ENCODE peak calls at places on chromosomes 6 and 20, in six cellular contexts. One of them, this sample, is unnamed.

GRCh38 chr6:125041740-125042459 is 79.7 kb downstream of the RNF217 start:
- DNase-seq in brain pericyte: no peak
- DNase-seq in left cardiac atrium: no peak
- DNase-seq in stimulated activated CD4-positive, alpha-beta T cell treated with anti-CD3 and anti-CD28 coated beads, Interleukin-1b, Interleukin-23, amount 100 ng/mL, for 1 hour: no peak
- DNase-seq in GM13976: no peak
- DNase-seq in activated naive CD4-positive, alpha-beta T cell treated with anti-CD3 and anti-CD28 coated beads for 36 hours: no peak
- DNase-seq in this sample: no peak

GRCh38 chr6:164322533-164322932 is 908.0 kb downstream of the QKI start:
- DNase-seq in left cardiac atrium: no peak
- DNase-seq in brain pericyte: peak
- DNase-seq in activated naive CD4-positive, alpha-beta T cell treated with anti-CD3 and anti-CD28 coated beads for 36 hours: no peak
- DNase-seq in stimulated activated CD4-positive, alpha-beta T cell treated with anti-CD3 and anti-CD28 coated beads, Interleukin-1b, Interleukin-23, amount 100 ng/mL, for 1 hour: no peak
- DNase-seq in GM13976: no peak
- DNase-seq in this sample: no peak

GRCh38 chr6:108423982-108424695 is 129.3 kb downstream of the AFG1L start:
- DNase-seq in GM13976: no peak
- DNase-seq in activated naive CD4-positive, alpha-beta T cell treated with anti-CD3 and anti-CD28 coated beads for 36 hours: no peak
- DNase-seq in brain pericyte: no peak
- DNase-seq in stimulated activated CD4-positive, alpha-beta T cell treated with anti-CD3 and anti-CD28 coated beads, Interleukin-1b, Interleukin-23, amount 100 ng/mL, for 1 hour: no peak
- DNase-seq in left cardiac atrium: no peak
- DNase-seq in this sample: no peak

GRCh38 chr6:67933278-67933677 is 701.8 kb upstream of the ADGRB3 start:
- DNase-seq in brain pericyte: no peak
- DNase-seq in left cardiac atrium: no peak
- DNase-seq in activated naive CD4-positive, alpha-beta T cell treated with anti-CD3 and anti-CD28 coated beads for 36 hours: no peak
- DNase-seq in stimulated activated CD4-positive, alpha-beta T cell treated with anti-CD3 and anti-CD28 coated beads, Interleukin-1b, Interleukin-23, amount 100 ng/mL, for 1 hour: no peak
- DNase-seq in GM13976: peak
- DNase-seq in this sample: no peak

GRCh38 chr6:12760911-12761310 is 44.3 kb downstream of the PHACTR1 start:
- DNase-seq in stimulated activated CD4-positive, alpha-beta T cell treated with anti-CD3 and anti-CD28 coated beads, Interleukin-1b, Interleukin-23, amount 100 ng/mL, for 1 hour: no peak
- DNase-seq in brain pericyte: no peak
- DNase-seq in left cardiac atrium: no peak
- DNase-seq in GM13976: no peak
- DNase-seq in activated naive CD4-positive, alpha-beta T cell treated with anti-CD3 and anti-CD28 coated beads for 36 hours: no peak
- DNase-seq in this sample: no peak

GRCh38 chr6:170208651-170209353 is 82.1 kb downstream of the DLL1 start:
- DNase-seq in left cardiac atrium: no peak
- DNase-seq in stimulated activated CD4-positive, alpha-beta T cell treated with anti-CD3 and anti-CD28 coated beads, Interleukin-1b, Interleukin-23, amount 100 ng/mL, for 1 hour: no peak
- DNase-seq in GM13976: peak
- DNase-seq in activated naive CD4-positive, alpha-beta T cell treated with anti-CD3 and anti-CD28 coated beads for 36 hours: no peak
- DNase-seq in brain pericyte: no peak
- DNase-seq in this sample: peak

GRCh38 chr6:156996265-156996664 is 219.1 kb downstream of the ARID1B start:
- DNase-seq in brain pericyte: no peak
- DNase-seq in stimulated activated CD4-positive, alpha-beta T cell treated with anti-CD3 and anti-CD28 coated beads, Interleukin-1b, Interleukin-23, amount 100 ng/mL, for 1 hour: no peak
- DNase-seq in left cardiac atrium: no peak
- DNase-seq in activated naive CD4-positive, alpha-beta T cell treated with anti-CD3 and anti-CD28 coated beads for 36 hours: no peak
- DNase-seq in GM13976: no peak
- DNase-seq in this sample: no peak

GRCh38 chr6:45710304-45710821 is 305.3 kb downstream of the CLIC5 start:
- DNase-seq in left cardiac atrium: no peak
- DNase-seq in GM13976: peak
- DNase-seq in activated naive CD4-positive, alpha-beta T cell treated with anti-CD3 and anti-CD28 coated beads for 36 hours: peak
- DNase-seq in stimulated activated CD4-positive, alpha-beta T cell treated with anti-CD3 and anti-CD28 coated beads, Interleukin-1b, Interleukin-23, amount 100 ng/mL, for 1 hour: no peak
- DNase-seq in brain pericyte: no peak
- DNase-seq in this sample: no peak

GRCh38 chr6:49906511-49906910 is 40.2 kb upstream of the CRISP1 start:
- DNase-seq in left cardiac atrium: no peak
- DNase-seq in brain pericyte: no peak
- DNase-seq in activated naive CD4-positive, alpha-beta T cell treated with anti-CD3 and anti-CD28 coated beads for 36 hours: no peak
- DNase-seq in stimulated activated CD4-positive, alpha-beta T cell treated with anti-CD3 and anti-CD28 coated beads, Interleukin-1b, Interleukin-23, amount 100 ng/mL, for 1 hour: no peak
- DNase-seq in GM13976: no peak
- DNase-seq in this sample: no peak

GRCh38 chr6:31948753-31949413 is 3.0 kb downstream of the CFB start:
- DNase-seq in left cardiac atrium: no peak
- DNase-seq in brain pericyte: no peak
- DNase-seq in GM13976: no peak
- DNase-seq in stimulated activated CD4-positive, alpha-beta T cell treated with anti-CD3 and anti-CD28 coated beads, Interleukin-1b, Interleukin-23, amount 100 ng/mL, for 1 hour: no peak
- DNase-seq in activated naive CD4-positive, alpha-beta T cell treated with anti-CD3 and anti-CD28 coated beads for 36 hours: no peak
- DNase-seq in this sample: no peak

GRCh38 chr20:33442136-33443005 is 1.2 kb downstream of the SNTA1 start:
- DNase-seq in brain pericyte: no peak
- DNase-seq in left cardiac atrium: no peak
- DNase-seq in GM13976: no peak
- DNase-seq in activated naive CD4-positive, alpha-beta T cell treated with anti-CD3 and anti-CD28 coated beads for 36 hours: peak
- DNase-seq in stimulated activated CD4-positive, alpha-beta T cell treated with anti-CD3 and anti-CD28 coated beads, Interleukin-1b, Interleukin-23, amount 100 ng/mL, for 1 hour: no peak
- DNase-seq in this sample: no peak

GRCh38 chr6:52506502-52506875 is 70.4 kb downstream of the TRAM2 start:
- DNase-seq in brain pericyte: no peak
- DNase-seq in stimulated activated CD4-positive, alpha-beta T cell treated with anti-CD3 and anti-CD28 coated beads, Interleukin-1b, Interleukin-23, amount 100 ng/mL, for 1 hour: no peak
- DNase-seq in GM13976: peak
- DNase-seq in left cardiac atrium: no peak
- DNase-seq in activated naive CD4-positive, alpha-beta T cell treated with anti-CD3 and anti-CD28 coated beads for 36 hours: no peak
- DNase-seq in this sample: no peak

GRCh38 chr6:33746651-33747100 is at the start of gene IP6K3:
- DNase-seq in left cardiac atrium: peak
- DNase-seq in brain pericyte: no peak
- DNase-seq in stimulated activated CD4-positive, alpha-beta T cell treated with anti-CD3 and anti-CD28 coated beads, Interleukin-1b, Interleukin-23, amount 100 ng/mL, for 1 hour: no peak
- DNase-seq in activated naive CD4-positive, alpha-beta T cell treated with anti-CD3 and anti-CD28 coated beads for 36 hours: no peak
- DNase-seq in GM13976: no peak
- DNase-seq in this sample: no peak

GRCh38 chr20:19275630-19276071 is 63.2 kb downstream of the SLC24A3 start:
- DNase-seq in left cardiac atrium: peak
- DNase-seq in stimulated activated CD4-positive, alpha-beta T cell treated with anti-CD3 and anti-CD28 coated beads, Interleukin-1b, Interleukin-23, amount 100 ng/mL, for 1 hour: no peak
- DNase-seq in brain pericyte: no peak
- DNase-seq in activated naive CD4-positive, alpha-beta T cell treated with anti-CD3 and anti-CD28 coated beads for 36 hours: no peak
- DNase-seq in GM13976: no peak
- DNase-seq in this sample: peak

GRCh38 chr6:134740473-134741192 is 209.3 kb downstream of the ALDH8A1 start:
- DNase-seq in activated naive CD4-positive, alpha-beta T cell treated with anti-CD3 and anti-CD28 coated beads for 36 hours: no peak
- DNase-seq in stimulated activated CD4-positive, alpha-beta T cell treated with anti-CD3 and anti-CD28 coated beads, Interleukin-1b, Interleukin-23, amount 100 ng/mL, for 1 hour: no peak
- DNase-seq in left cardiac atrium: no peak
- DNase-seq in brain pericyte: peak
- DNase-seq in GM13976: no peak
- DNase-seq in this sample: no peak

GRCh38 chr6:42452171-42453026 is 673 bp upstream of the TRERF1 start:
- DNase-seq in GM13976: peak
- DNase-seq in stimulated activated CD4-positive, alpha-beta T cell treated with anti-CD3 and anti-CD28 coated beads, Interleukin-1b, Interleukin-23, amount 100 ng/mL, for 1 hour: no peak
- DNase-seq in activated naive CD4-positive, alpha-beta T cell treated with anti-CD3 and anti-CD28 coated beads for 36 hours: peak
- DNase-seq in left cardiac atrium: peak
- DNase-seq in brain pericyte: peak
- DNase-seq in this sample: no peak

GRCh38 chr20:44495802-44496481 is 20.3 kb downstream of the TTPAL start:
- DNase-seq in GM13976: no peak
- DNase-seq in left cardiac atrium: no peak
- DNase-seq in brain pericyte: peak
- DNase-seq in activated naive CD4-positive, alpha-beta T cell treated with anti-CD3 and anti-CD28 coated beads for 36 hours: peak
- DNase-seq in stimulated activated CD4-positive, alpha-beta T cell treated with anti-CD3 and anti-CD28 coated beads, Interleukin-1b, Interleukin-23, amount 100 ng/mL, for 1 hour: no peak
- DNase-seq in this sample: no peak

GRCh38 chr6:33374359-33374910 is 17.2 kb upstream of the KIFC1 start:
- DNase-seq in left cardiac atrium: no peak
- DNase-seq in stimulated activated CD4-positive, alpha-beta T cell treated with anti-CD3 and anti-CD28 coated beads, Interleukin-1b, Interleukin-23, amount 100 ng/mL, for 1 hour: no peak
- DNase-seq in brain pericyte: no peak
- DNase-seq in GM13976: no peak
- DNase-seq in activated naive CD4-positive, alpha-beta T cell treated with anti-CD3 and anti-CD28 coated beads for 36 hours: no peak
- DNase-seq in this sample: no peak

GRCh38 chr6:95087394-95088097 is 489.8 kb upstream of the MANEA start:
- DNase-seq in stimulated activated CD4-positive, alpha-beta T cell treated with anti-CD3 and anti-CD28 coated beads, Interleukin-1b, Interleukin-23, amount 100 ng/mL, for 1 hour: no peak
- DNase-seq in left cardiac atrium: no peak
- DNase-seq in GM13976: no peak
- DNase-seq in brain pericyte: peak
- DNase-seq in activated naive CD4-positive, alpha-beta T cell treated with anti-CD3 and anti-CD28 coated beads for 36 hours: no peak
- DNase-seq in this sample: no peak

GRCh38 chr6:43856005-43856765 is 86.2 kb downstream of the VEGFA start:
- DNase-seq in brain pericyte: no peak
- DNase-seq in activated naive CD4-positive, alpha-beta T cell treated with anti-CD3 and anti-CD28 coated beads for 36 hours: no peak
- DNase-seq in GM13976: no peak
- DNase-seq in left cardiac atrium: peak
- DNase-seq in stimulated activated CD4-positive, alpha-beta T cell treated with anti-CD3 and anti-CD28 coated beads, Interleukin-1b, Interleukin-23, amount 100 ng/mL, for 1 hour: no peak
- DNase-seq in this sample: no peak

GRCh38 chr6:136860043-136860442 is 37.7 kb downstream of the PEX7 start:
- DNase-seq in brain pericyte: no peak
- DNase-seq in stimulated activated CD4-positive, alpha-beta T cell treated with anti-CD3 and anti-CD28 coated beads, Interleukin-1b, Interleukin-23, amount 100 ng/mL, for 1 hour: no peak
- DNase-seq in left cardiac atrium: no peak
- DNase-seq in activated naive CD4-positive, alpha-beta T cell treated with anti-CD3 and anti-CD28 coated beads for 36 hours: no peak
- DNase-seq in GM13976: no peak
- DNase-seq in this sample: no peak

GRCh38 chr6:89786970-89787369 is 32.6 kb downstream of the MDN1 start:
- DNase-seq in activated naive CD4-positive, alpha-beta T cell treated with anti-CD3 and anti-CD28 coated beads for 36 hours: no peak
- DNase-seq in stimulated activated CD4-positive, alpha-beta T cell treated with anti-CD3 and anti-CD28 coated beads, Interleukin-1b, Interleukin-23, amount 100 ng/mL, for 1 hour: no peak
- DNase-seq in GM13976: no peak
- DNase-seq in brain pericyte: no peak
- DNase-seq in left cardiac atrium: no peak
- DNase-seq in this sample: no peak

GRCh38 chr6:111692327-111693164 is 86.9 kb upstream of the TRAF3IP2 start:
- DNase-seq in stimulated activated CD4-positive, alpha-beta T cell treated with anti-CD3 and anti-CD28 coated beads, Interleukin-1b, Interleukin-23, amount 100 ng/mL, for 1 hour: no peak
- DNase-seq in brain pericyte: no peak
- DNase-seq in GM13976: no peak
- DNase-seq in activated naive CD4-positive, alpha-beta T cell treated with anti-CD3 and anti-CD28 coated beads for 36 hours: no peak
- DNase-seq in left cardiac atrium: no peak
- DNase-seq in this sample: no peak

GRCh38 chr6:104943781-104944180 is 13.1 kb upstream of the LIN28B start:
- DNase-seq in activated naive CD4-positive, alpha-beta T cell treated with anti-CD3 and anti-CD28 coated beads for 36 hours: peak
- DNase-seq in brain pericyte: no peak
- DNase-seq in GM13976: no peak
- DNase-seq in stimulated activated CD4-positive, alpha-beta T cell treated with anti-CD3 and anti-CD28 coated beads, Interleukin-1b, Interleukin-23, amount 100 ng/mL, for 1 hour: no peak
- DNase-seq in left cardiac atrium: no peak
- DNase-seq in this sample: no peak

GRCh38 chr6:66568271-66568670 is 861.2 kb upstream of the EYS start:
- DNase-seq in left cardiac atrium: no peak
- DNase-seq in GM13976: no peak
- DNase-seq in brain pericyte: no peak
- DNase-seq in stimulated activated CD4-positive, alpha-beta T cell treated with anti-CD3 and anti-CD28 coated beads, Interleukin-1b, Interleukin-23, amount 100 ng/mL, for 1 hour: no peak
- DNase-seq in activated naive CD4-positive, alpha-beta T cell treated with anti-CD3 and anti-CD28 coated beads for 36 hours: no peak
- DNase-seq in this sample: no peak

GRCh38 chr6:95227301-95227700 is 350.0 kb upstream of the MANEA start:
- DNase-seq in brain pericyte: no peak
- DNase-seq in GM13976: no peak
- DNase-seq in stimulated activated CD4-positive, alpha-beta T cell treated with anti-CD3 and anti-CD28 coated beads, Interleukin-1b, Interleukin-23, amount 100 ng/mL, for 1 hour: no peak
- DNase-seq in activated naive CD4-positive, alpha-beta T cell treated with anti-CD3 and anti-CD28 coated beads for 36 hours: no peak
- DNase-seq in left cardiac atrium: no peak
- DNase-seq in this sample: no peak

GRCh38 chr20:57388953-57389694 is 2.1 kb upstream of the RBM38 start:
- DNase-seq in activated naive CD4-positive, alpha-beta T cell treated with anti-CD3 and anti-CD28 coated beads for 36 hours: peak
- DNase-seq in stimulated activated CD4-positive, alpha-beta T cell treated with anti-CD3 and anti-CD28 coated beads, Interleukin-1b, Interleukin-23, amount 100 ng/mL, for 1 hour: no peak
- DNase-seq in GM13976: peak
- DNase-seq in left cardiac atrium: peak
- DNase-seq in brain pericyte: no peak
- DNase-seq in this sample: peak

GRCh38 chr6:42210551-42210950 is 7.1 kb downstream of the MRPS10 start:
- DNase-seq in GM13976: no peak
- DNase-seq in left cardiac atrium: no peak
- DNase-seq in activated naive CD4-positive, alpha-beta T cell treated with anti-CD3 and anti-CD28 coated beads for 36 hours: no peak
- DNase-seq in stimulated activated CD4-positive, alpha-beta T cell treated with anti-CD3 and anti-CD28 coated beads, Interleukin-1b, Interleukin-23, amount 100 ng/mL, for 1 hour: no peak
- DNase-seq in brain pericyte: no peak
- DNase-seq in this sample: no peak

GRCh38 chr20:36311141-36311853 is 5.2 kb downstream of the DLGAP4 start:
- DNase-seq in activated naive CD4-positive, alpha-beta T cell treated with anti-CD3 and anti-CD28 coated beads for 36 hours: no peak
- DNase-seq in left cardiac atrium: no peak
- DNase-seq in stimulated activated CD4-positive, alpha-beta T cell treated with anti-CD3 and anti-CD28 coated beads, Interleukin-1b, Interleukin-23, amount 100 ng/mL, for 1 hour: no peak
- DNase-seq in brain pericyte: no peak
- DNase-seq in GM13976: no peak
- DNase-seq in this sample: no peak

GRCh38 chr20:53581444-53582311 is 12.0 kb downstream of the ZNF217 start:
- DNase-seq in GM13976: no peak
- DNase-seq in left cardiac atrium: peak
- DNase-seq in brain pericyte: no peak
- DNase-seq in stimulated activated CD4-positive, alpha-beta T cell treated with anti-CD3 and anti-CD28 coated beads, Interleukin-1b, Interleukin-23, amount 100 ng/mL, for 1 hour: no peak
- DNase-seq in activated naive CD4-positive, alpha-beta T cell treated with anti-CD3 and anti-CD28 coated beads for 36 hours: peak
- DNase-seq in this sample: peak

GRCh38 chr6:117561128-117561527 is 41.2 kb downstream of the GOPC start:
- DNase-seq in activated naive CD4-positive, alpha-beta T cell treated with anti-CD3 and anti-CD28 coated beads for 36 hours: no peak
- DNase-seq in left cardiac atrium: no peak
- DNase-seq in stimulated activated CD4-positive, alpha-beta T cell treated with anti-CD3 and anti-CD28 coated beads, Interleukin-1b, Interleukin-23, amount 100 ng/mL, for 1 hour: no peak
- DNase-seq in brain pericyte: no peak
- DNase-seq in GM13976: no peak
- DNase-seq in this sample: no peak

This sample was measured in right atrium auricular region.